ENCODE peak calls at places on chromosomes 12 and 14, in five cellular contexts. S is HCT116; E is CD8-positive, alpha-beta T cell; U is psoas muscle; H is fibroblast of the aortic adventitia. L is an unnamed sample.

GRCh38 chr12:108332791-108333382 is 6.2 kb downstream of the CMKLR1 start:
- DNase-seq in S (no peak), E (no peak), U (peak), H (no peak), L (peak)

GRCh38 chr12:100229876-100230275 is 29.3 kb downstream of the ACTR6 start:
- DNase-seq in S (no peak), E (no peak), U (no peak), H (no peak), L (peak)

GRCh38 chr14:97432586-97432985 is 635.4 kb downstream of the VRK1 start:
- DNase-seq in S (no peak), E (no peak), U (no peak), H (no peak), L (no peak)

GRCh38 chr14:55914771-55915170 is 203.4 kb upstream of the PELI2 start:
- DNase-seq in S (no peak), E (no peak), U (no peak), H (no peak), L (no peak)

GRCh38 chr14:76782115-76782884 is 21.0 kb downstream of the VASH1 start:
- DNase-seq in S (no peak), E (peak), U (no peak), H (no peak), L (no peak)

GRCh38 chr12:47207005-47207717 is 127.4 kb upstream of the AMIGO2 start:
- DNase-seq in S (no peak), E (peak), U (no peak), H (no peak), L (no peak)

GRCh38 chr12:49110191-49111155 is at the start of gene LMBR1L:
- DNase-seq in S (peak), E (peak), U (peak), H (peak), L (peak)

GRCh38 chr14:65210118-65210826 is 108.0 kb upstream of the MAX start:
- DNase-seq in S (no peak), E (no peak), U (no peak), H (peak), L (peak)

GRCh38 chr14:88870777-88871176 is 46.3 kb downstream of the TTC8 start:
- DNase-seq in S (no peak), E (no peak), U (no peak), H (no peak), L (no peak)

GRCh38 chr12:97425380-97425779 is 37.2 kb upstream of the RMST start:
- DNase-seq in S (no peak), E (no peak), U (no peak), H (no peak), L (no peak)

GRCh38 chr14:23881292-23881691 is 72.3 kb upstream of the DHRS4 start:
- DNase-seq in S (no peak), E (no peak), U (no peak), H (no peak), L (no peak)

GRCh38 chr14:85856430-85856829 is 326.5 kb downstream of the FLRT2 start:
- DNase-seq in S (no peak), E (no peak), U (no peak), H (no peak), L (peak)

GRCh38 chr14:101858791-101859537 is 97.5 kb downstream of the PPP2R5C start:
- DNase-seq in S (no peak), E (no peak), U (no peak), H (no peak), L (no peak)

GRCh38 chr12:26195641-26196423 is 459 bp downstream of the SSPN start:
- DNase-seq in S (no peak), E (no peak), U (peak), H (peak), L (peak)

GRCh38 chr12:51846209-51846779 is 2.2 kb downstream of the FIGNL2 start:
- DNase-seq in S (no peak), E (no peak), U (no peak), H (no peak), L (no peak)

GRCh38 chr12:105843989-105844768 is 294.6 kb downstream of the NUAK1 start:
- DNase-seq in S (no peak), E (no peak), U (peak), H (no peak), L (peak)

GRCh38 chr12:10075451-10075850 is 23.3 kb downstream of the CLEC1A start:
- DNase-seq in S (no peak), E (no peak), U (no peak), H (no peak), L (no peak)

GRCh38 chr12:13156277-13156676 is 40.2 kb upstream of the EMP1 start:
- DNase-seq in S (no peak), E (no peak), U (no peak), H (peak), L (no peak)

GRCh38 chr12:88185988-88186387 is 43.9 kb downstream of the TMTC3 start:
- DNase-seq in S (peak), E (no peak), U (no peak), H (peak), L (peak)

GRCh38 chr12:83476695-83477094 is 790.0 kb downstream of the TMTC2 start:
- DNase-seq in S (no peak), E (no peak), U (no peak), H (no peak), L (peak)

GRCh38 chr12:113467514-113468364 is 3.9 kb downstream of the LHX5 start:
- DNase-seq in S (no peak), E (no peak), U (no peak), H (no peak), L (no peak)

GRCh38 chr14:92917041-92917940 is 5.7 kb upstream of the CHGA start:
- DNase-seq in S (no peak), E (no peak), U (no peak), H (no peak), L (no peak)

GRCh38 chr12:103901518-103902173 is 28.6 kb upstream of the HSP90B1 start:
- DNase-seq in S (no peak), E (peak), U (no peak), H (no peak), L (no peak)

GRCh38 chr12:103771466-103771865 is 69.6 kb downstream of the NT5DC3 start:
- DNase-seq in S (no peak), E (no peak), U (peak), H (peak), L (peak)

GRCh38 chr14:31036552-31036951 is 10.4 kb upstream of the STRN3 start:
- DNase-seq in S (no peak), E (no peak), U (no peak), H (no peak), L (no peak)

GRCh38 chr14:103909531-103910261 is 18.6 kb upstream of the TDRD9 start:
- DNase-seq in S (no peak), E (no peak), U (no peak), H (no peak), L (no peak)

GRCh38 chr14:63901434-63902085 is 48.8 kb downstream of the SYNE2 start:
- DNase-seq in S (no peak), E (no peak), U (no peak), H (peak), L (peak)

GRCh38 chr14:104216457-104216856 is 78.1 kb downstream of the KIF26A start:
- DNase-seq in S (no peak), E (no peak), U (no peak), H (no peak), L (no peak)

GRCh38 chr12:111444706-111445310 is 39.1 kb downstream of the SH2B3 start:
- DNase-seq in S (no peak), E (peak), U (peak), H (peak), L (peak)

GRCh38 chr12:26461799-26462198 is 266.4 kb downstream of the SSPN start:
- DNase-seq in S (no peak), E (no peak), U (no peak), H (no peak), L (no peak)

GRCh38 chr14:23929822-23930294 is 23.7 kb upstream of the DHRS4 start:
- DNase-seq in S (peak), E (peak), U (peak), H (peak), L (peak)

GRCh38 chr14:54660712-54661111 is 93.8 kb downstream of the SAMD4A start:
- DNase-seq in S (no peak), E (no peak), U (no peak), H (no peak), L (no peak)
- TF ChIP-seq CTCF in S (no peak), E (no peak), U (no peak), H (no peak), L (no peak)

GRCh38 chr12:120902846-120903381 is 1.2 kb downstream of the SPPL3 start:
- DNase-seq in S (no peak), E (no peak), U (no peak), H (no peak), L (peak)
- H3K4me3 ChIP-seq in S (peak), E (peak), U (peak), H (peak), L (peak)

GRCh38 chr12:53076461-53076860 is 2.7 kb downstream of the SPRYD3 start:
- DNase-seq in S (no peak), E (no peak), U (no peak), H (no peak), L (no peak)

GRCh38 chr12:53077030-53077429 is 2.2 kb downstream of the SPRYD3 start:
- DNase-seq in S (no peak), E (no peak), U (no peak), H (no peak), L (no peak)

GRCh38 chr12:53079226-53080117 is at the start of gene SPRYD3:
- DNase-seq in S (peak), E (peak), U (peak), H (peak), L (peak)

GRCh38 chr12:53074999-53075370 is 4.2 kb downstream of the SPRYD3 start:
- DNase-seq in S (no peak), E (no peak), U (no peak), H (no peak), L (no peak)

GRCh38 chr12:53078425-53079225 is 565 bp downstream of the SPRYD3 start:
- DNase-seq in S (no peak), E (no peak), U (no peak), H (peak), L (no peak)
- TF ChIP-seq CTCF in S (no peak), E (no peak), U (no peak), H (no peak), L (no peak)

DNA sequence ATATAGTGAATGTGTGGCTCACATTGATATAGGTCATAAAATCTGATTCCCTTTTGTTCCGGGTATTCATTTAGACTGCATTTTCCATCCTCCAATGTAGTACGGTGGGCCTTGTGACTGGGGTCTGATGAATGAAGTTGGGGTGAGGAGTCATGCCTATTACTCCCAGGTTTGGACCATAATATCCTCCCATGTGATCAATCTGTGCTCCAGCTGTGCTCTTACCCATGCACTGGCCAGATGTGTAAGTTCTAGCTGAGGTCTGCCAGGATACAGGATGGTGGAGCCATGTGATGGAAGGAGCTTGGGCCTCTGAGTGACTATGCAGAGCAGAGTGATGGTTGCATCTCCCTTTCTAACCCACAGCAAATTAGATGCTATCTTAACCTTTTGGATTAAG is 1034.0 kb upstream of the TMEM132C start:
- DNase-seq in S (no peak), E (no peak), U (no peak), H (no peak), L (peak)
- H3K4me3 ChIP-seq in S (no peak), E (no peak), U (no peak), H (no peak), L (no peak)